ENCODE peak calls at places on chromosomes 3 and 15, in nine cellular contexts. One of them, this sample, is unnamed.

GRCh38 chr3:125374501-125374995 is 577 bp downstream of the ZNF148 start:
- DNase-seq in heart left ventricle: peak
- DNase-seq in activated B cell treated with CpG ODN at 0.5 μM for 24 hours: no peak
- DNase-seq in myocyte: peak
- DNase-seq in AG04450: no peak
- DNase-seq in NCI-H1105 treated with DMSO at 0.1 percent for 48 hours: peak
- DNase-seq in fibroblast of lung: peak
- DNase-seq in fibroblast of pulmonary artery: peak
- DNase-seq in activated CD8-positive, alpha-beta T cell treated with anti-CD3 and anti-CD28 coated beads for 36 hours: peak
- DNase-seq in this sample: peak

GRCh38 chr3:159994182-159994581 is 5.5 kb downstream of the IL12A start:
- DNase-seq in activated CD8-positive, alpha-beta T cell treated with anti-CD3 and anti-CD28 coated beads for 36 hours: no peak
- DNase-seq in myocyte: no peak
- DNase-seq in fibroblast of pulmonary artery: no peak
- DNase-seq in activated B cell treated with CpG ODN at 0.5 μM for 24 hours: no peak
- DNase-seq in heart left ventricle: no peak
- DNase-seq in fibroblast of lung: peak
- DNase-seq in NCI-H1105 treated with DMSO at 0.1 percent for 48 hours: no peak
- DNase-seq in AG04450: no peak
- DNase-seq in this sample: no peak

GRCh38 chr3:100761211-100761921 is 52.1 kb downstream of the TFG start:
- DNase-seq in heart left ventricle: no peak
- DNase-seq in activated B cell treated with CpG ODN at 0.5 μM for 24 hours: no peak
- DNase-seq in activated CD8-positive, alpha-beta T cell treated with anti-CD3 and anti-CD28 coated beads for 36 hours: peak
- DNase-seq in fibroblast of pulmonary artery: no peak
- DNase-seq in AG04450: no peak
- DNase-seq in fibroblast of lung: no peak
- DNase-seq in myocyte: no peak
- DNase-seq in NCI-H1105 treated with DMSO at 0.1 percent for 48 hours: no peak
- DNase-seq in this sample: no peak

GRCh38 chr3:12427551-12427950 is 56.7 kb upstream of the TSEN2 start:
- DNase-seq in AG04450: no peak
- DNase-seq in activated B cell treated with CpG ODN at 0.5 μM for 24 hours: no peak
- DNase-seq in heart left ventricle: no peak
- DNase-seq in fibroblast of lung: no peak
- DNase-seq in activated CD8-positive, alpha-beta T cell treated with anti-CD3 and anti-CD28 coated beads for 36 hours: no peak
- DNase-seq in myocyte: no peak
- DNase-seq in fibroblast of pulmonary artery: no peak
- DNase-seq in NCI-H1105 treated with DMSO at 0.1 percent for 48 hours: no peak
- DNase-seq in this sample: peak

GRCh38 chr15:45157056-45157455 is 27.3 kb downstream of the DUOX1 start:
- DNase-seq in activated B cell treated with CpG ODN at 0.5 μM for 24 hours: no peak
- DNase-seq in NCI-H1105 treated with DMSO at 0.1 percent for 48 hours: no peak
- DNase-seq in AG04450: peak
- DNase-seq in activated CD8-positive, alpha-beta T cell treated with anti-CD3 and anti-CD28 coated beads for 36 hours: no peak
- DNase-seq in fibroblast of lung: peak
- DNase-seq in fibroblast of pulmonary artery: peak
- DNase-seq in myocyte: no peak
- DNase-seq in heart left ventricle: no peak
- DNase-seq in this sample: peak

GRCh38 chr3:111285691-111286090 is 214.1 kb downstream of the NECTIN3 start:
- DNase-seq in AG04450: no peak
- DNase-seq in fibroblast of lung: no peak
- DNase-seq in activated B cell treated with CpG ODN at 0.5 μM for 24 hours: no peak
- DNase-seq in myocyte: peak
- DNase-seq in heart left ventricle: no peak
- DNase-seq in NCI-H1105 treated with DMSO at 0.1 percent for 48 hours: peak
- DNase-seq in fibroblast of pulmonary artery: no peak
- DNase-seq in activated CD8-positive, alpha-beta T cell treated with anti-CD3 and anti-CD28 coated beads for 36 hours: no peak
- DNase-seq in this sample: no peak

GRCh38 chr15:100966997-100967396 is 47.8 kb downstream of the LRRK1 start:
- DNase-seq in myocyte: no peak
- DNase-seq in activated B cell treated with CpG ODN at 0.5 μM for 24 hours: no peak
- DNase-seq in AG04450: no peak
- DNase-seq in heart left ventricle: no peak
- DNase-seq in NCI-H1105 treated with DMSO at 0.1 percent for 48 hours: no peak
- DNase-seq in fibroblast of lung: no peak
- DNase-seq in fibroblast of pulmonary artery: no peak
- DNase-seq in activated CD8-positive, alpha-beta T cell treated with anti-CD3 and anti-CD28 coated beads for 36 hours: no peak
- DNase-seq in this sample: no peak

GRCh38 chr3:127718916-127719290 is 46.2 kb downstream of the ABTB1 start:
- DNase-seq in AG04450: no peak
- DNase-seq in heart left ventricle: peak
- DNase-seq in activated B cell treated with CpG ODN at 0.5 μM for 24 hours: no peak
- DNase-seq in myocyte: no peak
- DNase-seq in fibroblast of lung: no peak
- DNase-seq in fibroblast of pulmonary artery: no peak
- DNase-seq in activated CD8-positive, alpha-beta T cell treated with anti-CD3 and anti-CD28 coated beads for 36 hours: no peak
- DNase-seq in NCI-H1105 treated with DMSO at 0.1 percent for 48 hours: no peak
- DNase-seq in this sample: no peak

GRCh38 chr3:138862924-138863775 is 28.4 kb upstream of the PIK3CB start:
- DNase-seq in fibroblast of lung: peak
- DNase-seq in activated B cell treated with CpG ODN at 0.5 μM for 24 hours: no peak
- DNase-seq in fibroblast of pulmonary artery: peak
- DNase-seq in heart left ventricle: peak
- DNase-seq in NCI-H1105 treated with DMSO at 0.1 percent for 48 hours: no peak
- DNase-seq in AG04450: no peak
- DNase-seq in activated CD8-positive, alpha-beta T cell treated with anti-CD3 and anti-CD28 coated beads for 36 hours: peak
- DNase-seq in myocyte: peak
- DNase-seq in this sample: peak

GRCh38 chr3:38649500-38650247 is at the start of gene SCN5A:
- DNase-seq in NCI-H1105 treated with DMSO at 0.1 percent for 48 hours: peak
- DNase-seq in AG04450: no peak
- DNase-seq in fibroblast of pulmonary artery: peak
- DNase-seq in activated B cell treated with CpG ODN at 0.5 μM for 24 hours: no peak
- DNase-seq in heart left ventricle: peak
- DNase-seq in activated CD8-positive, alpha-beta T cell treated with anti-CD3 and anti-CD28 coated beads for 36 hours: peak
- DNase-seq in myocyte: peak
- DNase-seq in fibroblast of lung: no peak
- DNase-seq in this sample: no peak

GRCh38 chr15:69170597-69170996 is 10.2 kb downstream of the GLCE start:
- DNase-seq in fibroblast of pulmonary artery: no peak
- DNase-seq in AG04450: no peak
- DNase-seq in myocyte: no peak
- DNase-seq in heart left ventricle: no peak
- DNase-seq in activated CD8-positive, alpha-beta T cell treated with anti-CD3 and anti-CD28 coated beads for 36 hours: no peak
- DNase-seq in activated B cell treated with CpG ODN at 0.5 μM for 24 hours: no peak
- DNase-seq in NCI-H1105 treated with DMSO at 0.1 percent for 48 hours: peak
- DNase-seq in fibroblast of lung: no peak
- DNase-seq in this sample: no peak